ENCODE peak calls at places on chromosomes 2 and 18, in six cellular contexts. L is fibroblast of pulmonary artery; I is neural progenitor cell; B is fibroblast of lung; O is GM20000; D is CD8-positive, alpha-beta T cell. J is an unnamed sample.

GRCh38 chr2:60515751-60516226 is 37.7 kb downstream of the BCL11A start:
- DNase-seq in L (peak), I (no peak), B (peak), O (peak), D (no peak), J (peak)

GRCh38 chr2:126979604-126980003 is 80.9 kb downstream of the TEX51 start:
- DNase-seq in L (peak), I (no peak), B (no peak), O (no peak), D (no peak), J (no peak)

GRCh38 chr18:8771930-8772329 is 66.6 kb downstream of the MTCL1 start:
- DNase-seq in L (peak), I (no peak), B (peak), O (no peak), D (no peak), J (no peak)

GRCh38 chr2:53467467-53467866 is 300.1 kb upstream of the CHAC2 start:
- DNase-seq in L (no peak), I (no peak), B (no peak), O (no peak), D (no peak), J (no peak)

GRCh38 chr2:173044686-173045085 is 31.0 kb upstream of the MAP3K20 start:
- DNase-seq in L (no peak), I (no peak), B (peak), O (no peak), D (no peak), J (no peak)

GRCh38 chr18:39198376-39198775 is 1632.8 kb upstream of the CELF4 start:
- DNase-seq in L (no peak), I (no peak), B (peak), O (no peak), D (no peak), J (no peak)

GRCh38 chr2:53793261-53793660 is 6.4 kb downstream of the ERLEC1 start:
- DNase-seq in L (no peak), I (no peak), B (no peak), O (no peak), D (no peak), J (no peak)

GRCh38 chr2:239548491-239548890 is 147.7 kb upstream of the HDAC4 start:
- DNase-seq in L (no peak), I (no peak), B (no peak), O (no peak), D (peak), J (no peak)

GRCh38 chr2:16130541-16130880 is 190.2 kb downstream of the MYCN start:
- DNase-seq in L (no peak), I (no peak), B (no peak), O (no peak), D (no peak), J (no peak)

GRCh38 chr2:170842785-170843184 is 26.1 kb downstream of the GAD1 start:
- DNase-seq in L (no peak), I (no peak), B (peak), O (no peak), D (no peak), J (no peak)

GRCh38 chr18:46754188-46754587 is 2.7 kb downstream of the ST8SIA5 start:
- DNase-seq in L (no peak), I (no peak), B (no peak), O (peak), D (no peak), J (no peak)

GRCh38 chr2:199488772-199489400 is 31.1 kb upstream of the SATB2 start:
- DNase-seq in L (peak), I (peak), B (peak), O (peak), D (peak), J (no peak)

GRCh38 chr2:134253804-134254203 is at the start of gene MGAT5:
- DNase-seq in L (peak), I (no peak), B (no peak), O (no peak), D (no peak), J (no peak)

GRCh38 chr2:46873632-46874068 is 42.0 kb downstream of the MCFD2 start:
- DNase-seq in L (peak), I (no peak), B (peak), O (no peak), D (no peak), J (no peak)

GRCh38 chr2:241680044-241680443 is 6.6 kb downstream of the DTYMK start:
- DNase-seq in L (no peak), I (no peak), B (no peak), O (no peak), D (no peak), J (no peak)

GRCh38 chr2:15730545-15731212 is 139.0 kb downstream of the DDX1 start:
- DNase-seq in L (peak), I (no peak), B (peak), O (no peak), D (no peak), J (no peak)

GRCh38 chr18:25229080-25229479 is 122.9 kb downstream of the ZNF521 start:
- DNase-seq in L (peak), I (no peak), B (peak), O (no peak), D (no peak), J (no peak)

GRCh38 chr2:200301953-200302628 is 4.4 kb upstream of the SPATS2L start:
- DNase-seq in L (no peak), I (no peak), B (peak), O (no peak), D (no peak), J (no peak)

GRCh38 chr18:31045599-31045998 is 3.1 kb upstream of the DSC3 start:
- DNase-seq in L (no peak), I (no peak), B (no peak), O (no peak), D (no peak), J (no peak)

GRCh38 chr2:235458839-235459273 is 35.0 kb upstream of the AGAP1 start:
- DNase-seq in L (peak), I (no peak), B (peak), O (no peak), D (no peak), J (no peak)

GRCh38 chr2:207224814-207225482 is 59.2 kb upstream of the KLF7 start:
- DNase-seq in L (no peak), I (no peak), B (no peak), O (no peak), D (no peak), J (no peak)

GRCh38 chr2:118853647-118854367 is 6.4 kb upstream of the EN1 start:
- DNase-seq in L (no peak), I (peak), B (no peak), O (no peak), D (no peak), J (no peak)

GRCh38 chr18:13407484-13407883 is 188.9 kb downstream of the LDLRAD4 start:
- DNase-seq in L (no peak), I (no peak), B (no peak), O (no peak), D (no peak), J (no peak)

GRCh38 chr2:56185101-56185581 is 1.4 kb downstream of the CCDC85A start:
- DNase-seq in L (no peak), I (peak), B (no peak), O (no peak), D (no peak), J (no peak)

GRCh38 chr18:48410095-48410920 is 1.1 kb upstream of the ZBTB7C start:
- DNase-seq in L (peak), I (peak), B (peak), O (peak), D (peak), J (peak)

GRCh38 chr2:24924732-24925131 is 4.7 kb upstream of the ADCY3 start:
- DNase-seq in L (no peak), I (no peak), B (no peak), O (no peak), D (no peak), J (no peak)

GRCh38 chr2:144890828-144891227 is 370.9 kb upstream of the ZEB2 start:
- DNase-seq in L (peak), I (no peak), B (peak), O (peak), D (no peak), J (no peak)

GRCh38 chr2:47069628-47070154 is 85.4 kb downstream of the STPG4 start:
- DNase-seq in L (peak), I (peak), B (peak), O (no peak), D (no peak), J (no peak)

GRCh38 chr2:109237792-109238191 is 108.8 kb downstream of the SH3RF3 start:
- DNase-seq in L (no peak), I (no peak), B (no peak), O (no peak), D (no peak), J (no peak)

DNA sequence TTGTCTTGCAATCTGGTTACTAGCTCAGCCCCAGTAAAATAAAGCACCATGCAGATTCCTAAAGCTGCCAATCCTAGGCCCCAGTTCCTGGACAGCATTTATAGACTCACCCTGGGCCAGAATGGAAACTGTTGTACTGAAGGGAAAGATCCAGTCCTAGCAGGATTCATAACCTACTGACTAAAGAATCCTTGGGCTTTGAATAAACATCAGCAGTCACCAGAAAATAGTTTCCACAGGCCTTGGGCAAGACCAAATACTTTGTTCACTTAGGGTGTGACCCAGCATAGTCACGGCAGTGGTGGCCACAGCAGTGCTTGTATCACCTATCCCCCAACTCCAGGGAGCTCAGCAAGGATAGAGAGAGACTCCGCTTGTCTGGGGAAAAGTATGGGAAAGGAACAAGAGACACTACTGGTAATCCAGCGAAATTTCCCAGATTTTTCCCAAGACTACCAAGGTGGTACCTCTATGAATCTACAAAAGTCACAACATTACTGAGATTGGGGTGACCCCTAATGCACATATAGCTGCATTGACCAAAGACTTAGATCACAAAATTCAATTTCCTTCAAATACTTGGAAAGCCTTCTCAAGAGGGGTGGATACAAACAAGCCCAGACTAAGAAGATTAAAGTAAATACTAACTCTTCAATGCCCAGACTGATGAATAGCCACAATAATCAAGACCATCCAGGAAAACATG is 748.1 kb upstream of the LRATD1 start:
- DNase-seq in L (peak), I (no peak), B (peak), O (no peak), D (no peak), J (no peak)
- TF ChIP-seq CTCF in L (no peak), I (no peak), B (no peak), O (no peak), D (no peak), J (no peak)

GRCh38 chr18:70453058-70453775 is 164.4 kb downstream of the SOCS6 start:
- DNase-seq in L (peak), I (no peak), B (peak), O (no peak), D (no peak), J (no peak)

GRCh38 chr18:70454705-70455322 is 166.0 kb downstream of the SOCS6 start:
- DNase-seq in L (peak), I (peak), B (peak), O (peak), D (no peak), J (no peak)

GRCh38 chr18:70448588-70448987 is 159.7 kb downstream of the SOCS6 start:
- DNase-seq in L (no peak), I (no peak), B (no peak), O (no peak), D (no peak), J (no peak)

GRCh38 chr18:70452501-70452900 is 163.7 kb downstream of the SOCS6 start:
- DNase-seq in L (no peak), I (peak), B (no peak), O (no peak), D (no peak), J (no peak)

DNA sequence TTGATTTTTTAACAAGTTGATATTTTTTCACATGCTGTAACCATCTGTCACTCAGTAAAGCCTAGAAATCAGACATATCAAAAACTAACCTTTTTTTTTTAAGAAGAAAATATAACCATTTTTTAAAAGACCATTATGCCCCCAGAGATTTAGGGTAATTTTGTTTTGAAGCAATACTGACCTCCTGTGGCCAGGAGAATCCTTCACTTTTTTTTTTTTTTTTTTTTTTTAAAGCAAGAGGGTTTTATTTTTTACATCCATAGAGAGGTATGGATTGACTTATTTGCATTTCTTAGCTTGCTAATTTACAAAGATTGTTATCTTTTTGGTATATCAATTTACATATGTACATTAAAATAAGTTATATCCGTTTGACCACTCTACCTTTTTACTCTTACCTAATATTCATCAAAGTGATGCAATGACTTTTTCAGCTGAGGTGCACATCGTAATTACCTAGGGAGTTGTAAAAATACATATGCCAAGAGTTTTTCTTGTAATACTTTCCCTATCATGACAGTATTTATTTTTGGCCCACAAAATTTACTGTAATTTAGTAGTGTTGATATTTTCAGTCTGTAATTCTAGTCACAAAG is 161.9 kb downstream of the SOCS6 start:
- DNase-seq in L (peak), I (no peak), B (no peak), O (no peak), D (no peak), J (no peak)
- TF ChIP-seq CTCF in L (peak), I (peak), B (peak), O (no peak), D (no peak), J (no peak)

DNA sequence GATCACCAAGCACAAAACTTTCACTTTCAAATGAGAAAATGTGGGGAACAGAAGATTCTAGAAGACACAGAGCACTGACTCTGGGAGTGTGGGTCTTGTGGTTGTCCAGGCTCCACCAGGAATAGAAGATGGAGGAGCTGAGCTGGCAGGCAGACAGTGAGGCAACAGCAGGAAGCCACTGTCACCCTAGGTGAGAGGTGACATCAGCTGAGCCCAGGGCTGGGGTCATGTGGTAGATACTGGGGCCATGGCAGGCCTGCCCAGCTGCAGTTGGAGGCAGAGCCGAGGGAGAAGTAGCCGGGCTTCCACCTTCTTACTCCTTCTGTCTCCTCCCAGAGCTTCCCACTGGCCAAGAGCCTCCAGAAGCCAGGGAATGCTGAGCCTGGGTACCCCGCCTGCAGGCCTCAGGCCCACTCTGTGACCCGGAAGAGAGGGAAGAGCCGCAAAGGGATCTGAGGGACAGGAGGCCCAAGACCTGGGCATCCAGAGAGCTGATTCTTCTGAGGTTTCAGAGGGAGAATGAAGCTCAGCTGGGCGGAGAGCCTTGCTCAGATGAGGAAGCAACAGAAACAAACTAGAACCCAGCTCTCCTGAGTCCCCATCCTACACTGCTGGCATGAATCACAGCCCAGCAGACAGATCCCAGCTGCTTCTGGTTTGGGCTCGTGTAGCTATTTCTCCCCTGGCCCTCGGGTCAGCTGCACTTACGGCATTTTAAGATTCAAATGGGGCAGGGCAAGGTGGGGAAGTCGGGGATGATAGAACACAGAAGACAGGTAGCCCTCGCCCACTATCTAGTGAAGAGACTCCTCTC is 39.8 kb upstream of the ASAP2 start:
- DNase-seq in L (no peak), I (no peak), B (no peak), O (no peak), D (no peak), J (no peak)
- TF ChIP-seq CTCF in L (no peak), I (no peak), B (no peak), O (no peak), D (no peak), J (no peak)

DNA sequence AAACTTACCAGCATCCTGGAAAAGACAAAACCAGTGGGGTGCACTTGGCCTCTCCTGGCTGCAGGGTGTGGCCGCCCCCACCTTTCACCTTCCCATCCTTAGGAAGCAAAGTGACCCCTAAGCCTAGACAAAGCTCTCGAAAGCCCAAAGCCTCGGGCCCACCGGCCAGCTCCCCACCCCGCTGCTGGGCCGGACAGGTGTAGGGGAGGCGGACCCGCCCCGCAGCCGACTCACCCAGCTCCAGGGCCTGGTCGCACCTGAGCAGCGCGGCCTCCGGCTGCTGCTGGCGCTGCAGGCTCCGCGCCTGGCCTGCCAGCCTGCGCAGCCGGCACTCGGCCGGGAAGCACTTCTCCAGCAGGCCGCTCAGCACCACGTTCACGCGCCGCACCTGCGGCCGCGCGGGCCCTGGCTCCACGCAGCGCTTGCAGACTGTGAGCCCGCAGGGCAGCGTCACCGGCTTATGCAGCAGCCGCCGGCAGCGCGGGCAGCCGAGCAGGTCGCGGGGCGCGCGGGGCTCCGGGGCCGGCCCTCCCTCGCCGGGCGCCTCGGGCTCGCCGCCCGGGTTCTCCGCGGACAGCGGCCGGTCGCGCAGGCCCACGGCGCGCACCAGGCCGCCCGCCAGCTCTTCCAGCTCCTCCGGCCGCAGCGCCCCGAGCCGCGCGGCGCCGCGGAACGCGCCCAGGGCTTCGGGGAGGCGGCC is 970 bp downstream of the LONRF2 start:
- DNase-seq in L (peak), I (peak), B (peak), O (peak), D (no peak), J (peak)
- TF ChIP-seq CTCF in L (no peak), I (peak), B (no peak), O (no peak), D (no peak), J (no peak)

DNA sequence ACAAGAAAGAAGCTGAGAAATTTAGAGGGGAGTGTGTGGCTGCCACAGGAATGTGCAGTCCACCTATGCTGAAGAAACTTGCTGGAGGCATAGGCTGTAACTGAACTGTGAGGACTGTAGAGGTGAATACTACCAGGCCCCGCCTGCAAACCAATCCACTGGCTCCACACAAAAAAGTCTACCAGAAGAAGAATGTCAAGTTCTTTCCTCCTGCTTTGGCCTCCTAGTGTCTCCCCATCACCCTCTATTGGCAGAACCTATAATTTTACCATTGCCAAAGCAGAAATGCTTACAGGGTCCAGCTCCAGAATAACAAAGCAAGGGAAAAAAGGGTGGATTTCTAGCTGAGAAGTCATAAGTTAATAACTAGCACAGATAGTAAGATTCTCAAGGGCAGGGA is 5.9 kb upstream of the ATP5MC3 start:
- DNase-seq in L (peak), I (no peak), B (peak), O (peak), D (no peak), J (no peak)
- TF ChIP-seq CTCF in L (peak), I (no peak), B (peak), O (peak), D (peak), J (no peak)

GRCh38 chr2:110955045-110955444 is 165.7 kb upstream of the BCL2L11 start:
- DNase-seq in L (no peak), I (no peak), B (no peak), O (no peak), D (no peak), J (no peak)
- TF ChIP-seq CTCF in L (no peak), I (no peak), B (no peak), O (no peak), D (no peak), J (no peak)

GRCh38 chr18:6719914-6720692 is 9.4 kb upstream of the ARHGAP28 start:
- DNase-seq in L (no peak), I (no peak), B (no peak), O (no peak), D (no peak), J (no peak)
- TF ChIP-seq CTCF in L (no peak), I (no peak), B (no peak), O (no peak), D (no peak), J (no peak)